ENCODE peak calls at places on chromosomes 3 and 15, in ten cellular contexts. E is central memory CD4-positive, alpha-beta T cell; J is occipital lobe; G is germinal center; N is foreskin fibroblast; L is RPMI8226; B is caudate nucleus; Z is naive B cell; Y is GM04504; W is stimulated activated CD8-positive, alpha-beta memory T cell treated with anti-CD3 and anti-CD28 coated beads, Interleukin-7, amount 100 ng/mL, for 4 hours. U is an unnamed sample.

GRCh38 chr3:178246004-178246403 is 290.2 kb upstream of the KCNMB2 start:
- DNase-seq in B (no peak), G (no peak), L (peak), J (no peak), N (no peak), Y (no peak), W (no peak), E (no peak), Z (no peak), U (no peak)

GRCh38 chr3:45987368-45988099 is 8.1 kb downstream of the FYCO1 start:
- DNase-seq in W (no peak), Z (no peak), Y (peak), B (peak), G (no peak), E (no peak), N (peak), J (peak), L (no peak), U (no peak)

GRCh38 chr3:55558316-55558715 is 71.2 kb upstream of the WNT5A start:
- DNase-seq in J (no peak), N (no peak), E (no peak), B (no peak), W (no peak), G (no peak), Y (peak), L (no peak), Z (no peak), U (no peak)

GRCh38 chr3:186219211-186219638 is 110.3 kb upstream of the ETV5 start:
- DNase-seq in J (no peak), W (no peak), B (no peak), Y (no peak), Z (no peak), L (no peak), N (no peak), G (no peak), E (no peak), U (no peak)

GRCh38 chr3:48446425-48447193 is at the start of gene ATRIP:
- DNase-seq in J (peak), N (peak), L (peak), B (peak), Y (peak), E (peak), Z (peak), G (peak), W (peak), U (peak)

GRCh38 chr3:176074096-176074495 is 1123.2 kb downstream of the TBL1XR1 start:
- DNase-seq in G (no peak), W (no peak), N (no peak), B (no peak), J (no peak), Z (no peak), E (no peak), Y (no peak), L (no peak), U (no peak)

GRCh38 chr15:69090197-69090948 is 70.1 kb upstream of the GLCE start:
- DNase-seq in B (no peak), E (no peak), Y (no peak), G (no peak), W (no peak), L (peak), J (no peak), N (no peak), Z (no peak), U (no peak)

GRCh38 chr3:144175644-144176425 is 204.2 kb downstream of the DIPK2A start:
- DNase-seq in N (no peak), W (no peak), J (no peak), E (no peak), G (no peak), Y (no peak), L (no peak), Z (no peak), B (no peak), U (no peak)

GRCh38 chr3:98985406-98985805 is 83.9 kb upstream of the DCBLD2 start:
- DNase-seq in N (no peak), Z (no peak), E (no peak), Y (no peak), L (no peak), B (no peak), G (no peak), J (no peak), W (no peak), U (no peak)

GRCh38 chr15:28022181-28022580 is 76.9 kb downstream of the OCA2 start:
- DNase-seq in G (no peak), B (no peak), Y (no peak), W (no peak), J (no peak), N (no peak), Z (no peak), E (no peak), L (no peak), U (no peak)

GRCh38 chr15:90871097-90871715 is 2.8 kb downstream of the FURIN start:
- DNase-seq in B (no peak), Y (no peak), G (no peak), E (no peak), J (no peak), W (no peak), L (peak), N (no peak), Z (peak), U (no peak)

GRCh38 chr3:61674595-61674994 is 113.2 kb downstream of the PTPRG start:
- DNase-seq in Z (no peak), Y (no peak), G (no peak), L (no peak), N (no peak), B (no peak), J (no peak), W (no peak), E (no peak), U (no peak)